ENCODE peak calls at places on chromosomes 2 and 18, in four cellular contexts. H, T, C and M are unnamed samples.

GRCh38 chr2:128298846-128299507 is 19.7 kb downstream of the HS6ST1 start:
- DNase-seq in H (no peak), C (no peak), T (no peak), M (no peak)

GRCh38 chr2:238974510-238975166 is 126.8 kb downstream of the TWIST2 start:
- DNase-seq in H (peak; percentile 35), T (peak; percentile 78), C (no peak), M (no peak)

GRCh38 chr2:225337183-225337582 is 62.3 kb upstream of the NYAP2 start:
- DNase-seq in C (no peak), T (no peak), H (no peak), M (no peak)

GRCh38 chr2:47226124-47227040 is 71.3 kb upstream of the STPG4 start:
- DNase-seq in H (no peak), C (no peak), T (no peak), M (no peak)

GRCh38 chr2:157785200-157785599 is 90.9 kb downstream of the ACVR1 start:
- DNase-seq in T (peak; percentile 6), H (peak; percentile 30), C (no peak), M (no peak)

GRCh38 chr2:12965540-12966269 is 249.0 kb downstream of the TRIB2 start:
- DNase-seq in T (peak; percentile 49), H (no peak), C (no peak), M (no peak)

GRCh38 chr2:231592636-231593145 is at the start of gene TEX44:
- DNase-seq in C (no peak), H (no peak), T (no peak), M (no peak)

GRCh38 chr2:187553908-187554703 is at the start of gene TFPI:
- DNase-seq in T (no peak), C (no peak), H (peak; percentile 30), M (no peak)

GRCh38 chr2:191795711-191796110 is 51.2 kb downstream of the CAVIN2 start:
- DNase-seq in T (no peak), C (no peak), H (no peak), M (no peak)

GRCh38 chr2:196759378-196759706 is 40.1 kb downstream of the GTF3C3 start:
- DNase-seq in H (no peak), C (no peak), T (no peak), M (no peak)

GRCh38 chr2:196758474-196759377 is 40.8 kb downstream of the GTF3C3 start:
- DNase-seq in T (no peak), C (no peak), H (no peak), M (no peak)
- TF ChIP-seq CTCF in T (peak; percentile 36), C (no peak), H (peak; percentile 29), M (peak; percentile 20)

DNA sequence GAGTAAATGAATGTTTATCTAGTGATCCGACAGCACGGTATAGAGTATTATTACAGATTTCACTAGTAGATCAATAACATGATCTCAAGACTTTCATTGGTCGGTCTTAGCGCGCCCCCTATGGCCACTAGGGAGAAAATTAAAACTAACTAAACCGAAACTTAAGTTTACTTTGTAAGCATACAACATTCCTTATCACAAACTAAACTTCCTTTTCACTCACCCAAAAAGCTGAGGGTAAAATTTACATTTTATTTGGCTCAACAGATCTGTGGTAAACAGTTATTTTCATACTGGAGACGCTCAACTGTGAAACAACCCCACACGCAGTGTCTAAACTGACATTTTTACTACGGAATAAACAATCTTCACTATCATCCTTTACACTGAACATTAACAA is 215.6 kb upstream of the MAP2 start:
- DNase-seq in T (peak; percentile 17), H (peak; percentile 38), C (no peak), M (peak; percentile 23)
- TF ChIP-seq CTCF in T (peak; percentile 53), H (peak; percentile 55), C (no peak), M (peak; percentile 62)

GRCh38 chr18:76502551-76502950 is 7.5 kb upstream of the ZNF516 start:
- DNase-seq in H (no peak), T (no peak), C (no peak), M (no peak)
- TF ChIP-seq CTCF in H (no peak), T (no peak), C (no peak), M (no peak)

GRCh38 chr2:80499095-80499494 is 194.5 kb upstream of the LRRTM1 start:
- DNase-seq in C (no peak), H (peak; percentile 36), T (peak; percentile 29), M (no peak)
- TF ChIP-seq CTCF in C (no peak), H (peak; percentile 41), T (peak; percentile 42), M (peak; percentile 61)

GRCh38 chr2:221571108-221571390 is 1.1 kb downstream of the EPHA4 start:
- DNase-seq in C (peak; percentile 40), T (no peak), H (peak; percentile 24), M (no peak)

GRCh38 chr2:221572821-221573429 is 821 bp upstream of the EPHA4 start:
- DNase-seq in T (peak; percentile 52), H (peak; percentile 61), C (peak; percentile 34), M (peak; percentile 52)

GRCh38 chr2:221573430-221574230 is 1.5 kb upstream of the EPHA4 start:
- DNase-seq in C (peak; percentile 67), H (peak; percentile 91), T (peak; percentile 85), M (peak; percentile 88)

GRCh38 chr2:221571391-221572179 is 519 bp downstream of the EPHA4 start:
- DNase-seq in C (no peak), T (peak; percentile 36), H (peak; percentile 59), M (peak; percentile 30)

GRCh38 chr2:221572180-221572820 is at the start of gene EPHA4:
- DNase-seq in H (peak; percentile 86), C (peak; percentile 79), T (peak; percentile 93), M (peak; percentile 92)
- TF ChIP-seq CTCF in H (peak; percentile 18), C (peak; percentile 22), T (no peak), M (peak; percentile 10)

GRCh38 chr2:31886700-31887099 is 124.1 kb downstream of the MEMO1 start:
- DNase-seq in T (no peak), C (no peak), H (no peak), M (no peak)
- TF ChIP-seq CTCF in T (no peak), C (no peak), H (no peak), M (peak; percentile 54)

GRCh38 chr18:7766383-7766782 is 199.3 kb downstream of the PTPRM start:
- DNase-seq in H (no peak), T (no peak), C (no peak), M (no peak)

GRCh38 chr18:7766817-7767216 is 199.7 kb downstream of the PTPRM start:
- DNase-seq in H (no peak), T (no peak), C (no peak), M (no peak)

GRCh38 chr18:7758764-7759163 is 191.6 kb downstream of the PTPRM start:
- DNase-seq in C (no peak), H (no peak), T (no peak), M (no peak)

GRCh38 chr18:7760967-7761946 is 194.1 kb downstream of the PTPRM start:
- DNase-seq in H (no peak), T (no peak), C (no peak), M (no peak)

DNA sequence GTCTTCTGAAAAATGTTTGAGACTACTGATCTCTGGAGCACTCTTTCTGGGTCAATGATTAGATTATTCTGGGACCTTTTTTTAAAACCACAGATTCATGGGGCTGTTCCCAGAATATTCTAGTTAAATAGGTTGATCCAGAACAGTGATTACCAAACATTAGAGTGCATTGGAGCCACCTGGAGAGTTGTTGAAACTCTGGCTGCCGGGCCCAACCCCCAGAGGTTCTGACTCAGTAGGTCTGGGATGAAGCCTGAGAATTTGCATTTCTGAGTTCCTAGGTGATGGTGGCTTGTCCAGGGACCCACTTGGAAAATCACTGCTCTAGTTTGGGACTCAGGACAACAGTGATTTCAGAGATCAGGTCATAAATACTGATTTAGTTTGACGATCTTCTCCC is 197.3 kb downstream of the PTPRM start:
- DNase-seq in T (no peak), H (no peak), C (no peak), M (no peak)
- TF ChIP-seq CTCF in T (no peak), H (no peak), C (no peak), M (no peak)